ENCODE peak calls at places on chromosomes 3 and 15, in seven cellular contexts. A, E, H, Y, T, M and O are unnamed samples. For H3K4me1, the result is how much of the 10 kb centered on the place peaks cover.

GRCh38 chr3:115825046-115825445 is 201.7 kb downstream of the GAP43 start:
- DNase-seq in A (no peak), E (no peak), H (no peak), Y (no peak), T (no peak), M (no peak), O (no peak)

GRCh38 chr3:52221563-52222318 is 3.7 kb downstream of the TLR9 start:
- DNase-seq in A (peak), E (no peak), H (peak), Y (peak), T (no peak), M (peak), O (no peak)

GRCh38 chr15:59299919-59300617 is 72.6 kb downstream of the MYO1E start:
- DNase-seq in A (no peak), E (no peak), H (peak), Y (peak), T (peak), M (peak), O (peak)

GRCh38 chr15:63439536-63440264 is 58.1 kb upstream of the CA12 start:
- DNase-seq in A (no peak), E (peak), H (no peak), Y (no peak), T (no peak), M (no peak), O (no peak)

GRCh38 chr3:49158108-49158709 is 7.9 kb downstream of the CCDC71 start:
- DNase-seq in A (no peak), E (peak), H (no peak), Y (peak), T (peak), M (no peak), O (no peak)

GRCh38 chr15:83565553-83566159 is 88.3 kb upstream of the ADAMTSL3 start:
- DNase-seq in A (no peak), E (no peak), H (no peak), Y (peak), T (peak), M (no peak), O (peak)

GRCh38 chr15:23497710-23498111 is 50.7 kb upstream of the GOLGA6L2 start:
- DNase-seq in A (no peak), E (peak), H (no peak), Y (no peak), T (peak), M (no peak), O (peak)

GRCh38 chr3:132615911-132616310 is 18.8 kb downstream of the ACKR4 start:
- DNase-seq in A (no peak), E (no peak), H (no peak), Y (no peak), T (no peak), M (no peak), O (no peak)

GRCh38 chr3:194308635-194309213 is 42.4 kb downstream of the CPN2 start:
- DNase-seq in A (no peak), E (no peak), H (no peak), Y (no peak), T (no peak), M (peak), O (peak)

GRCh38 chr3:12752803-12753202 is 6.3 kb downstream of the TMEM40 start:
- DNase-seq in A (no peak), E (no peak), H (no peak), Y (no peak), T (no peak), M (no peak), O (no peak)

GRCh38 chr3:29591579-29591978 is 310.7 kb downstream of the RBMS3 start:
- DNase-seq in A (no peak), E (no peak), H (no peak), Y (no peak), T (no peak), M (no peak), O (no peak)

GRCh38 chr3:142237891-142238290 is 12.5 kb upstream of the GK5 start:
- DNase-seq in A (no peak), E (no peak), H (no peak), Y (no peak), T (no peak), M (no peak), O (no peak)

GRCh38 chr3:40924559-40925058 is 274.7 kb upstream of the CTNNB1 start:
- DNase-seq in A (no peak), E (no peak), H (no peak), Y (peak), T (no peak), M (no peak), O (no peak)

GRCh38 chr3:9158865-9159630 is 90.4 kb downstream of the SRGAP3 start:
- DNase-seq in A (no peak), E (no peak), H (no peak), Y (no peak), T (no peak), M (no peak), O (no peak)

GRCh38 chr3:61560452-61561373 is 658 bp upstream of the PTPRG start:
- DNase-seq in A (peak), E (peak), H (peak), Y (peak), T (peak), M (peak), O (peak)

GRCh38 chr3:12948891-12949711 is 107.7 kb upstream of the RPL32 start:
- DNase-seq in A (no peak), E (peak), H (no peak), Y (peak), T (peak), M (no peak), O (no peak)

GRCh38 chr3:29757054-29757777 is 476.3 kb downstream of the RBMS3 start:
- DNase-seq in A (peak), E (no peak), H (no peak), Y (peak), T (no peak), M (no peak), O (no peak)

GRCh38 chr3:194281306-194281705 is 69.8 kb downstream of the CPN2 start:
- DNase-seq in A (no peak), E (no peak), H (no peak), Y (no peak), T (no peak), M (no peak), O (no peak)

GRCh38 chr3:125229707-125230106 is 17.2 kb upstream of the SLC12A8 start:
- DNase-seq in A (no peak), E (no peak), H (no peak), Y (no peak), T (no peak), M (no peak), O (no peak)

GRCh38 chr3:48989126-48989795 is 780 bp upstream of the P4HTM start:
- DNase-seq in A (no peak), E (peak), H (no peak), Y (no peak), T (no peak), M (no peak), O (no peak)

GRCh38 chr15:83960192-83960829 is 275.3 kb upstream of the GOLGA6L4 start:
- DNase-seq in A (no peak), E (no peak), H (no peak), Y (no peak), T (no peak), M (no peak), O (no peak)

GRCh38 chr3:172836390-172836997 is 86.0 kb downstream of the ECT2 start:
- DNase-seq in A (no peak), E (peak), H (no peak), Y (peak), T (peak), M (no peak), O (peak)

GRCh38 chr3:155895379-155895900 is 25.0 kb downstream of the GMPS start:
- DNase-seq in A (no peak), E (no peak), H (no peak), Y (no peak), T (no peak), M (no peak), O (no peak)
- H3K4me3 ChIP-seq in A (no peak), E (no peak), H (no peak), Y (no peak), T (no peak), M (no peak), O (no peak)

GRCh38 chr3:78344918-78345317 is 1305.0 kb downstream of the ROBO2 start:
- DNase-seq in A (no peak), E (no peak), H (no peak), Y (no peak), T (no peak), M (no peak), O (no peak)

GRCh38 chr3:78353231-78353630 is 1313.3 kb downstream of the ROBO2 start:
- DNase-seq in A (no peak), E (no peak), H (no peak), Y (no peak), T (no peak), M (no peak), O (no peak)

GRCh38 chr3:78351338-78351737 is 1311.4 kb downstream of the ROBO2 start:
- DNase-seq in A (no peak), E (no peak), H (no peak), Y (no peak), T (peak), M (no peak), O (no peak)

GRCh38 chr3:78349571-78349970 is 1309.7 kb downstream of the ROBO2 start:
- DNase-seq in A (no peak), E (no peak), H (no peak), Y (no peak), T (peak), M (no peak), O (no peak)
- H3K4me1 ChIP-seq in A (under half), E (under half), H (under half), Y (under half), T (under half), M (under half), O (half or more)

DNA sequence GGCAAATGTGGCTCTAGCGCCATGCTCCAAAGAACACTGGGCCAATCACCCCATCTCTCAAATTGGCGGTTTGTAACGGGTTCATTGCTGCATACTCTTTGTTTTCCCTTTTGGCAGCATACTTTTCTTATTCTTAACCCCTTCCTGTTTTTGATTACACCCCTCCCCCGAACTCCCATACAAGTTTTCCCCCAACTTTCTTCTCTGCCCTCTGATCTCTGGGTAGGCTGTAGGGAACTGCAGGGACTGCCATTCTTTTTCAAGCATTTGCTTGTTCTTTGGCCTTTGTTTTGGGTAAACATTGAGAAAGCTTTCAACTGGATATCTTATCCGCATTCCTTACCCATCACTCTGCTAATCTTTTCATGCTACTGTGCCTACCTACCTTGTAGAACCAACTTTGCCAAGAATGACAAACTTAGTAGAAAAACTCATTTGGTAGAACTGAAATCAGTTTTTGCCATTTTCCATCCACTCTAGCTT is 1.6 kb downstream of the PPM1L start:
- DNase-seq in A (no peak), E (no peak), H (no peak), Y (no peak), T (no peak), M (no peak), O (no peak)
- H3K4me3 ChIP-seq in A (peak), E (peak), H (peak), Y (no peak), T (no peak), M (peak), O (peak)

GRCh38 chr15:74869372-74869725 is 3.8 kb downstream of the SCAMP2 start:
- DNase-seq in A (no peak), E (no peak), H (no peak), Y (no peak), T (no peak), M (no peak), O (no peak)

GRCh38 chr15:74869726-74870407 is 3.3 kb downstream of the SCAMP2 start:
- DNase-seq in A (no peak), E (no peak), H (peak), Y (peak), T (peak), M (peak), O (peak)

GRCh38 chr15:74872702-74873035 is 496 bp downstream of the SCAMP2 start:
- DNase-seq in A (no peak), E (no peak), H (no peak), Y (no peak), T (no peak), M (no peak), O (no peak)

GRCh38 chr15:74873036-74873755 is at the start of gene SCAMP2:
- DNase-seq in A (peak), E (peak), H (peak), Y (peak), T (peak), M (peak), O (peak)

DNA sequence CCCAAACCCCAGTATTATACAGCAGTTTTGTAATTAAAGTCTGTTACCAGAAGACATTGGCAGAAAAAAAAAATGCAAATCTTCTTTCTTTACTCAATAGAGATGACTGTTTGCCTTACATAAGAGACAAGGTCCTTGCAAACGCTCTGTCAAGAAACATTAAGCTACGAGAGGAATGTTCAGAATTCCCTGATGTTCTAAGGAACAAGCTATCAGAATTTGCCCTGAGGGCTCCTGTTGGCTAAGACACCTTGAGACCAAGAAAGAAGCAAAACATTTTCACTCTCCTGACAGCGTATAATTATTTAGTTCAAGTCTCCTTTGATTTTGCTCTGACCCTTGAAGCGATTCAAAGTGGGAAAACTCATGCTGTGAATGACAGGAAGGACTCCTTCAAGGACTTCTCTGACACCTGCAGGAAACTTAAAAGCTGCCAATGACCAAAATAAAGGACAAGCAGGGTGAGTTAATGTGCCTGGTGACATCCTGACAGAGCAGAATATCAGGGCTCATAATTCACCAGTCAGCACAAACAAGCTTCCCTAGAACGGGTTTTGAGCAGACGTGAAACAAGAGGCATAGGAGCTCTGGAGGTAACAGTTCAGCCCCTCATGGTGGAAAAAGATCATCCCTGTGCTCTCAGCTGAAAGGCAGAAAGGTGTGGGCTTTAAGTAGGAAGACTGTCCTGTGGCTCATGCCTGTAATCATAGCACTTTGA is 2.5 kb downstream of the SCAMP2 start:
- DNase-seq in A (no peak), E (no peak), H (no peak), Y (no peak), T (no peak), M (no peak), O (no peak)
- H3K4me1 ChIP-seq in A (under half), E (under half), H (under half), Y (half or more), T (under half), M (half or more), O (under half)

DNA sequence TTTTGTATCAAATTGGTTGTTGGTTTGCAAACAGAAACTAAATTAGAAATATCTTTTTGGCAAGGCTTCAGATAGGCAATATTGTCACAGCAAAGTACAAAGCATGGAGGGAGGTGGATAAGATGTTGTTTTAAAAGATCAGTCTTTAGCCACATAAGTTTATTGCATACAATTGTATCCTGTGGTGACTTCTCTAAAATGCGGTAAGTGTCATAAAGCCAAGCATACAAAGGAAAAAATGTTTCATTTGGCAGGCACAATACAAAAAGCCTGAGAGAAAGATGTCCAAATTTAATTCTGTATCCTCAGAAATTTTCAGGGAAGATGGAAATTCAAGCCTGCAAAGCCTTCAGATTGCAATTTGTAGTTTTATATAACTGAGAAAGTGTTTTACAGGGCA is 7.7 kb downstream of the KAT2B start:
- DNase-seq in A (no peak), E (no peak), H (no peak), Y (no peak), T (no peak), M (no peak), O (no peak)
- H3K4me3 ChIP-seq in A (no peak), E (no peak), H (no peak), Y (no peak), T (peak), M (no peak), O (no peak)

DNA sequence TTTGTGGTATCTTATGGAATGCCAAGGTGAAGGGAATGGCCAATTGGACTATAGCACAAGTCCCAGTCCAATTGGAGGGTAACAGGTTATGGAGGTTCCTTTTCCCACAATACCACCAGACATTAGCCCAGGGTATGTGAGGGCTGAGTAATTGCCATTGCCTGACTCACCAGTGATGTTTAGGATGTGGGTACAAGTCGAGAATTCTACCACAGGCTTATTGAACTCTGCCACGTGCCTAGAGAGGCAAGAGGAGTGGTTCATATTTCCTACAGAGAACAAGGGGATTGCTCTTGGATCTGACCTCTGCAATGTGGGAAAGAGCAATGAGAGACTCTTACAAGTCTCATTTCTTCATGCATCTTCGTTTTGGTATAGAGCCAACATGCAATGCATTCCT is 85.0 kb upstream of the XCR1 start:
- DNase-seq in A (no peak), E (no peak), H (no peak), Y (no peak), T (no peak), M (no peak), O (no peak)
- H3K4me1 ChIP-seq in A (under half), E (under half), H (under half), Y (under half), T (under half), M (under half), O (under half)

GRCh38 chr3:127789051-127789450 is 33.3 kb downstream of the MGLL start:
- DNase-seq in A (no peak), E (no peak), H (no peak), Y (no peak), T (no peak), M (peak), O (no peak)

GRCh38 chr3:127790009-127790533 is 32.2 kb downstream of the MGLL start:
- DNase-seq in A (no peak), E (no peak), H (no peak), Y (no peak), T (no peak), M (peak), O (no peak)

GRCh38 chr3:127792664-127793292 is 29.5 kb downstream of the MGLL start:
- DNase-seq in A (no peak), E (no peak), H (no peak), Y (no peak), T (peak), M (peak), O (peak)

GRCh38 chr3:127791221-127791913 is 30.9 kb downstream of the MGLL start:
- DNase-seq in A (no peak), E (no peak), H (no peak), Y (no peak), T (peak), M (peak), O (peak)

DNA sequence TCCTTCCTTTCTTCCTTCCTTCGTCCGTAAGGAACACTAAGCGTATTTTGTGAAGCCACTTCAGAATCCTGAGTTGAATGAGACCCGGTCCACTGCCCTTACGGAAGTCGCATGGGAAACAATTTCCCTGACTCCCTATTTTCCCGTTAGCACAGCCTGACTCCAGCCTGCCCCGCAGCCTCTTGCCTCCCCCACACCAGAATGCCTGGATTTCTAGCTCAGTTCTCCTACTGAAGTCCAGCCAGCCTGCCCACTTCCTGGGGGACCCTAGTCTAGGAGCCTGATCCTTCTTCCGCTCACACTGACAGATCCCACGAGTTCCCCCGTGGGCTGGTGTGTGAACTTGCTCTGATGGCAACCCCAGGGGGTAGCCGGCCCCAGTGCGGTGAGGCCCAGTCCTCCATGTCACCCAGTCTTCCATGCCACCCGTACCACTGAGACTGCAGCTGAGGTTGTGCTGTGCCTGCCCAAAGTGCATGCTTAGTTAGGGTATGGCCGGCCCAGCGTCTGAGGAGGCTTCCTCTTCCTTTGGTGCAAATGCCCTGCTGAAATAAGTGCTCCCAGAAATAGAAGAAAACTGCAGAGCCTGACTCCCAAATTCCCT is 31.6 kb downstream of the MGLL start:
- DNase-seq in A (no peak), E (no peak), H (no peak), Y (no peak), T (no peak), M (peak), O (no peak)
- H3K4me3 ChIP-seq in A (no peak), E (no peak), H (no peak), Y (no peak), T (no peak), M (no peak), O (no peak)

GRCh38 chr3:134309987-134310700 is 59.5 kb upstream of the RYK start:
- DNase-seq in A (no peak), E (no peak), H (no peak), Y (no peak), T (no peak), M (no peak), O (no peak)

GRCh38 chr3:134311265-134311664 is 60.6 kb upstream of the RYK start:
- DNase-seq in A (no peak), E (no peak), H (no peak), Y (no peak), T (peak), M (no peak), O (no peak)

GRCh38 chr3:134306334-134306733 is 55.7 kb upstream of the RYK start:
- DNase-seq in A (no peak), E (no peak), H (no peak), Y (no peak), T (no peak), M (no peak), O (no peak)

GRCh38 chr3:134307425-134307824 is 56.8 kb upstream of the RYK start:
- DNase-seq in A (no peak), E (no peak), H (no peak), Y (no peak), T (no peak), M (no peak), O (no peak)

DNA sequence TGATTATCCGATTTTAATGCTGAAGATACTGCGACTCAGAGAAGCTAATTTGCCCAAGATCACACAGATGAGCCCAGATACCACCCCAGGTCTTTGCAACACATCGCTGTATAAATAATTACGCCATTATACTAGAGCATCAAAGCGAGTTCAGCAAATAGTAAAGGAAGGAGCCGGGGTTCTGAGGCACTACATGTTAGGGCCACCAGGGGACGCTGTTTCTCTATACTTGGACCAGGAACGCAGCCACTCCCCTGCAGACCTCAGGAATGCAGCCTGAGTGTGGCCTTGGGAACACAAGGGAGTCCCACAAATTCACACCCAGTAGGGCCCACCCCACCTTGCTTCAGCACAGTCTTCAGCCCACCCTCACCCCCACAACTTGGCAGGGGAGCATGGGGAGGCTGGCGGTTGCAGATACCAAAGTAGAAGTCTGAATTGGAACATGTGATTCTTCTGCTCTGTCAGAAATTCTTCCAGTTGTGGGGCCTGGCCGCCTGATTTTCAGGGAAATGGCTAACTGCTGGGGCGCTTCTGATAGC is 57.8 kb upstream of the RYK start:
- DNase-seq in A (peak), E (peak), H (peak), Y (peak), T (peak), M (peak), O (peak)
- H3K4me1 ChIP-seq in A (under half), E (under half), H (under half), Y (under half), T (under half), M (under half), O (under half)